ENCODE peak calls at places on chromosomes 16 and 17, in six cellular contexts. D is psoas muscle; Y is pancreas; R is CD8-positive, alpha-beta T cell; H is stomach; X is tibial artery. L is an unnamed sample.
A peak's percentile ranks its signal among the peaks of the same experiment; 100 is the strongest.

GRCh38 chr17:29614345-29615047 is 8.2 kb downstream of the CORO6 start:
- DNase-seq in D (peak; percentile 67), Y (no peak), R (no peak), H (no peak), X (no peak), L (no peak)

GRCh38 chr17:36674278-36674650 is 72.9 kb downstream of the MRM1 start:
- DNase-seq in D (no peak), Y (no peak), R (peak; percentile 23), H (no peak), X (no peak), L (no peak)

GRCh38 chr17:50249887-50250286 is 24.4 kb upstream of the TMEM92 start:
- DNase-seq in D (no peak), Y (no peak), R (no peak), H (no peak), X (no peak), L (no peak)

GRCh38 chr16:80198995-80199299 is 341.8 kb upstream of the DYNLRB2 start:
- DNase-seq in D (no peak), Y (no peak), R (no peak), H (no peak), X (no peak), L (no peak)

GRCh38 chr17:3552916-3553315 is 4.7 kb downstream of the TRPV3 start:
- DNase-seq in D (no peak), Y (no peak), R (no peak), H (no peak), X (no peak), L (no peak)

GRCh38 chr17:45222994-45223540 is 1.4 kb downstream of the FMNL1 start:
- DNase-seq in D (no peak), Y (no peak), R (no peak), H (no peak), X (no peak), L (no peak)

GRCh38 chr17:10447035-10447931 is 22.1 kb downstream of the MYH4 start:
- DNase-seq in D (no peak), Y (no peak), R (no peak), H (no peak), X (no peak), L (no peak)

GRCh38 chr16:6602401-6602800 is 730.2 kb upstream of the RBFOX1 start:
- DNase-seq in D (no peak), Y (no peak), R (no peak), H (no peak), X (no peak), L (no peak)

GRCh38 chr16:24849641-24850040 is 3.9 kb downstream of the SLC5A11 start:
- DNase-seq in D (no peak), Y (no peak), R (no peak), H (no peak), X (no peak), L (no peak)

GRCh38 chr17:48719642-48720262 is 2.6 kb downstream of the PRAC1 start:
- DNase-seq in D (no peak), Y (no peak), R (no peak), H (no peak), X (no peak), L (no peak)

GRCh38 chr16:46607529-46607928 is 13.7 kb downstream of the SHCBP1 start:
- DNase-seq in D (no peak), Y (no peak), R (no peak), H (no peak), X (no peak), L (peak; percentile 65)
- H3K4me3 ChIP-seq in D (no peak overlapping the region), Y (no peak overlapping the region), R (no peak overlapping the region), H (no peak overlapping the region), X (no peak overlapping the region), L (no peak overlapping the region)

GRCh38 chr17:39703913-39704312 is 4.0 kb downstream of the ERBB2 start:
- DNase-seq in D (no peak), Y (no peak), R (no peak), H (no peak), X (no peak), L (no peak)
- H3K4me3 ChIP-seq in D (no peak overlapping the region), Y (no peak overlapping the region), R (no peak overlapping the region), H (no peak overlapping the region), X (no peak overlapping the region), L (no peak overlapping the region)

DNA sequence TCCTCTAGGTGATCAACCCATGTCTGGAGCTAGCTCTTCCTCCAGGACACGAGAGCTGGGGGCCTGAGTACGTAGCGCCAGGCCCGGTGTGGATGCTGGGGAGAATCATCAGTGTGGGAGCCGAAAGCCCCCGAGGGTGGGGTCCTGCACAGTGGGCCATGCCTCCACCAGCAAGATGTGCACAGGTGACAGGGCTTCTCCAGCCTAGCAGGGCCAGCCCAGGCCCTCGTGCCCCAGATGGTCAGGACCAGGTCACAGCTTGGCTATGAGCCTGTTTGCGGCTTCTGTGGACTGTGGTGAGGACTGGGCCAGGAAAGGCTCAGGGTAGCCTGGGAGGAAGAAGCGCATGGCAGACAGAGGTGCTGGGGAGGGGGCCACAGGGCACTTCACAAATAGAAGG is 7.8 kb downstream of the MPG start:
- DNase-seq in D (no peak), Y (no peak), R (no peak), H (no peak), X (no peak), L (no peak)
- H3K4me3 ChIP-seq in D (no peak overlapping the region), Y (no peak overlapping the region), R (no peak overlapping the region), H (no peak overlapping the region), X (no peak overlapping the region), L (no peak overlapping the region)

DNA sequence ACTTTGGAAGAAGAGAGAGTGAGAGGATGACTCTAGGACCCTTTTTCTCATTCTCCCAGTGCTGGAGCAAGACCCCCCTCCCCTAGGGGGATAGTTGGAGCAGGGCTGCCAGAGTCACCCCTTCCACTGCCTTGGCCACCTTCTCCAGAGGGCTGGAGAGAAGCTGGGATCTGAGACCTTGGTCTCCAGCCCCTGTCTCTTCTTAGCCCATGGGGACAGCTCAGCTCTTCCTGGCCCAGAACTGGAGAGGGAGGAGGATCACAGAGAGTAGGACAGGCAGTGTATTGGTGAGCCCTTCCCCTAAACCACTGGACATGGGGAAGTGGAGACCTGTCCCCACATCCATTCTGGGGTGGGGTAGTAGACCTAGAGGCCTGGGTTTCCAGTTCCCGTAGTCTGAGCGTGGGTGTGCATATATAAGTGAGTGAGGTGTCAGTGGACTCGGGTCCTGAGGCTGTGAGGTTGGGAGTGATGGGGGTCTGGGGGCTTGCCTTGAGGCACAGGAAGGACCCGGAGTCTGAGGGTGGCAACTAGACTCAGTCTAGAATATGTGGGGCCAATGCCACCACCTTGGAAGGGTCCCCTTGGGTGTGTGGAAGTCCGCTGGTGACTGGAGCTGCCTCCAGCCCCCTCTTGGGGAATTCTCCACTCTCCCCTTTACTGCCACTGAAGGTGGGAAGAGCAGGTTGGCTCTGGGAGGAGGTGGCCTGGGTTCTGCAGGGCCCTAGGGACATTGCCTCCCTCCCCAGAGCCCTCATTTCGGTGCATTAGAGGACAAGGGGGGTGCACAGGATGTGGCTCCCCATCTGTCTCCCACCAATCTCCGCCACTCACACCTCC is 20.0 kb downstream of the GJD3 start:
- DNase-seq in D (peak; percentile 59), Y (no peak), R (no peak), H (no peak), X (no peak), L (no peak)
- H3K4me3 ChIP-seq in D (peak overlapping the region; percentile 81), Y (peak overlapping the region; percentile 35), R (peak overlapping the region; percentile 35), H (peak overlapping the region; percentile 68), X (peak overlapping the region; percentile 97), L (peak overlapping the region; percentile 59)

DNA sequence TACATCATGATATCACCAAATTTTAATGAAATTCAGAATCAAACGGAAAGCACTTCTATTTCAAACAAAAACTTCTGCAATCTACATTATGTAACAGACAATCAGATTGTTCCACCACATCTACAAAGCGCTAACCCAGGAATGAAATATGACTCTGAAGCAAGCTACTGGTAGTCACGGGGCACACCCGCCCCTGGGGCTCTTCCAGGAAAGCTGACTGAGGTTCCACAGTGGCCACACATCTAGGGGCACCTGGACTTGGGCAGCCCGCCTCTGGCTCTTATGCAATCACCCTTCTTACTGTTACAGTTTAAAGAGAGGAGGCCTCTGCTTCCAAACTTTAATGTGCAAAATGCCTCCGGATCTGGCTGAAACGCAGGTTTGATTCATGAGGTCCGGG is 27.5 kb downstream of the ZCCHC14 start:
- DNase-seq in D (peak; percentile 93), Y (peak; percentile 77), R (no peak), H (peak; percentile 90), X (peak; percentile 93), L (no peak)
- H3K4me3 ChIP-seq in D (peak overlapping the region; percentile 52), Y (no peak overlapping the region), R (no peak overlapping the region), H (no peak overlapping the region), X (peak overlapping the region; percentile 29), L (peak overlapping the region; percentile 10)

DNA sequence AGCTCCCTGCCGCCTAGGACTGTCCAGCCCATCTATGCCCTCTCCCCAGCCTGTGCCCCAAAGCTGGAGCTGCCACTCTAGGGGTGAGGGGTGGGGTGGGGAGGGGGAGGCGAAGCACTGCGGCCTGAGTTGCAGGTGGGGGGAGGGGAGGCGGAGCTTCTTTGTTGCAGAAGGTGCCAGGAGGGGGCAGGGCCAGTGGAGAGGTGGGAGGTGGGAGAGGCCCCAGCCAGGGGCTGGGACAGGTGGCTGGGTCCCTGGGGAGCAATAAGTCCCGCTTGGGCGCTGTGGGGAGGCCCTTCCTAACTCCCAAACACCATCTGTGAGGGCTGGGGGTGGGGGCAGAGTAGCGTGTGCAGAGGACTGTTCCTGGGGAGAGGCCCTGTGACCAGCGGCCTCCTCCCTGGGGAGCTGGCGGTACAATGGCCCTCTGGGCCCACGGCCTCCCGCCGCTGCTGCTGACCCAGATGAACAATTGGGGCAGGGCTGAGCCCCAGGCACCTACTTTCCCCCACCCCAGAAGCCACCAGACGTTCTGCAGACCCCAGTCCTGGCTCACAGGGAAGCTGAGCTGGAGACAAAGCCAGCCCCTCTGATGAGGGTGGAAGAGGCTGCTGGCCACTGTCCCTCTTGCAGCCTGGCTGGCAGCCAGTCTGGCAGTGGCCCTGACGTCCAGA is 2.2 kb upstream of the NTN3 start:
- DNase-seq in D (no peak), Y (no peak), R (no peak), H (no peak), X (no peak), L (no peak)
- H3K4me3 ChIP-seq in D (peak overlapping the region; percentile 75), Y (no peak overlapping the region), R (no peak overlapping the region), H (peak overlapping the region; percentile 57), X (peak overlapping the region; percentile 49), L (no peak overlapping the region)

GRCh38 chr16:77840093-77840492 is 51.7 kb downstream of the VAT1L start:
- DNase-seq in D (no peak), Y (no peak), R (no peak), H (no peak), X (no peak), L (no peak)

GRCh38 chr16:77836801-77837200 is 48.4 kb downstream of the VAT1L start:
- DNase-seq in D (no peak), Y (no peak), R (no peak), H (no peak), X (no peak), L (no peak)

GRCh38 chr16:77841275-77841640 is 52.9 kb downstream of the VAT1L start:
- DNase-seq in D (no peak), Y (no peak), R (no peak), H (no peak), X (no peak), L (no peak)

GRCh38 chr16:77840623-77841274 is 52.4 kb downstream of the VAT1L start:
- DNase-seq in D (no peak), Y (no peak), R (no peak), H (no peak), X (no peak), L (no peak)

GRCh38 chr16:77838597-77839255 is 50.4 kb downstream of the VAT1L start:
- DNase-seq in D (no peak), Y (no peak), R (no peak), H (no peak), X (no peak), L (no peak)
- H3K4me3 ChIP-seq in D (no peak overlapping the region), Y (no peak overlapping the region), R (no peak overlapping the region), H (no peak overlapping the region), X (no peak overlapping the region), L (no peak overlapping the region)

GRCh38 chr17:54901230-54901847 is 687 bp downstream of the TOM1L1 start:
- DNase-seq in D (no peak), Y (no peak), R (no peak), H (no peak), X (no peak), L (no peak)
- H3K4me3 ChIP-seq in D (peak overlapping the region; percentile 75), Y (peak overlapping the region; percentile 43), R (no peak overlapping the region), H (no peak overlapping the region), X (peak overlapping the region; percentile 59), L (no peak overlapping the region)

L was measured in CD4-positive, CD25-positive, alpha-beta regulatory T cell.